ENCODE peak calls at places on chromosomes 2 and 18, in five cellular contexts. D is sigmoid colon, Y is body of pancreas, U is left ventricle myocardium inferior, E is GM12864. O is an unnamed sample.
A peak's percentile ranks its signal among the peaks of the same experiment; 100 is the strongest.

GRCh38 chr2:56376699-56377665 is 193.2 kb downstream of the CCDC85A start:
- DNase-seq in U (no peak), Y (no peak), D (no peak), E (no peak), O (no peak)

GRCh38 chr2:163347982-163348842 is 387.6 kb downstream of the FIGN start:
- DNase-seq in D (peak; percentile 90), Y (peak; percentile 69), U (peak; percentile 75), E (no peak), O (peak; percentile 29)

GRCh38 chr2:193580176-193580950 is 1385.6 kb upstream of the TMEFF2 start:
- DNase-seq in E (no peak), Y (no peak), D (no peak), U (no peak), O (no peak)

GRCh38 chr18:76376225-76376624 is 118.8 kb downstream of the ZNF516 start:
- DNase-seq in D (no peak), Y (no peak), U (no peak), E (no peak), O (no peak)

GRCh38 chr2:22035333-22035964 is 911.7 kb downstream of the TDRD15 start:
- DNase-seq in Y (no peak), D (no peak), E (no peak), U (peak; percentile 30), O (no peak)

GRCh38 chr2:96869281-96869823 is 528 bp downstream of the SEMA4C start:
- DNase-seq in D (peak; percentile 96), U (peak; percentile 87), E (no peak), Y (peak; percentile 85), O (no peak)

GRCh38 chr2:189210250-189211075 is 30.9 kb upstream of the COL5A2 start:
- DNase-seq in D (peak; percentile 88), Y (peak; percentile 15), U (peak; percentile 22), E (no peak), O (no peak)

GRCh38 chr2:79621252-79621651 is 108.4 kb downstream of the CTNNA2 start:
- DNase-seq in Y (no peak), U (no peak), D (no peak), E (no peak), O (no peak)

GRCh38 chr2:96946060-96946459 is 40.3 kb downstream of the FAM178B start:
- DNase-seq in E (no peak), D (no peak), Y (no peak), U (no peak), O (no peak)

GRCh38 chr18:12604445-12605007 is 53.4 kb downstream of the SPIRE1 start:
- DNase-seq in D (no peak), E (no peak), Y (no peak), U (no peak), O (no peak)
- TF ChIP-seq CTCF in D (no peak), E (no peak), Y (no peak), U (no peak), O (no peak)

DNA sequence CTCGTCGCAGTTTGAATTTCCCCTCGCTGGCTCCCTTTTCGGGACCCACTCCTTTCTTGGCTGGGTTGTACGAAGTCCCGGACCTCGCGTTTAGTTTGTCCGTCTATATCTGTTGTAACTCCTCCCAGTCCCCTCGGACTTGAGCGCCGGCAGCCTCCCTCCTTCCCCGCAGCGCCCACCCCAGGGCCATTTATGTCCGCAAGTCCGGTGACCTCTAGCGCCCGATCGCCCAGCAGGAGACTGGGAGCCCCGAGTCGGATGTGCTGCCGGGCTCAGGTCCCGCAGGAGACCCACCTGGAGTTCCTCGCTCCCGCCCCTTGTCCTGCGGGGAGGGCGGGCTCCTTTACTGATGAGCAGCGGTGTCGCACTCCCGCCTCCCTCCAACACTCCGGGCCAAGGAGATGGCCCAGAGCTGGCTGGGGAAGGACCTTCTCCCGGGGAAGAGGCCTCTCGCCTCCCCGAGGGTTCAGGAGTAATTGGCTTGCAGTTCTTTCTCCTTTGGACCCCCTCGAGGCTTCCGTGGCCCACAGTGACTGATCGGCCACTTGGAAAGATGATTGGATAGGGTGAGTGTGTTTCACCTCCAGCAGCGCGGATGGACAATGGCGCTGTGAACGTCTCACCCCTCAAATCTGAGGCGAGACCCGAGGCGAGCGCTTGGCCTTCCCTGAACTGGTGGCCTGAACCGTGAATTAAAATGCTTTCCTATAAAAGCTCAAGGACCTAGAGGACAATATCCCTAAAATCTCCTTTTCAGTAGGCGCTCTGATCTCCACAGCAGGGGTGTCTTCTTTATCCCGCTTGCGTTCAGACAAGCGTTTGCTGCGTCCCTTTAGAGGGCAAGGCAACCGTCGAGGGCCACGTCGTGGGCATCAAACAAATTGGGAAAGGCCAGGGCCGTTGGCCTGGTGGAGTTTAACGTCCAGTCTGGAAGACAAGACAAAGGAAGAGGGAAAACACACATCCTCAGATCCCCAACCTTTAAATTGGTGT is 978 bp upstream of the RAX start:
- DNase-seq in E (no peak), U (no peak), Y (no peak), D (no peak), O (no peak)
- H3K4me3 ChIP-seq in E (no peak overlapping the region), U (peak overlapping the region; percentile 54), Y (no peak overlapping the region), D (no peak overlapping the region), O (no peak overlapping the region)

DNA sequence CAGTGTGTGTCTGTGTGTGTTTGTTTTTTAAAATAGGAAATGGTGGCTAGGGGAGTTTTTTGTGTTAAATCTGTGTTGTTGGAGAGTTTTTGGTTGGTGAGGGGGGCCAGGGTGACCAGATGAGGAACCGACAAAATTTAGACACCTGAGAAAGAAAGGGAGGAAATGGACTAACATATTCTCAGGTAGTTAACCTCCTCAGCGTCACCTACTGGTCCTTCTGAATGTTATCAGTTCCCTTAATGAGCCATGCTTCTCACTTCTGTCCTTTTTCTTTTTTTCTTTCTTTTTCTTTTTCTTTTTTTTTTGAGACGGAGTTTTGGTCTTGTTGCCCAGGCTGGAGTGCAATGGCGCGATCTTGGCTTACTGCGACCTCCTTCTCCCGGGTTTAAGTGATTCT is 107.0 kb downstream of the FMNL2 start:
- DNase-seq in E (no peak), Y (no peak), U (no peak), D (no peak), O (no peak)
- TF ChIP-seq CTCF in E (peak; percentile 55), Y (no peak), U (no peak), D (no peak), O (peak; percentile 37)

GRCh38 chr2:231685349-231686191 is 22.8 kb upstream of the PTMA start:
- DNase-seq in Y (no peak), E (no peak), U (no peak), D (no peak), O (no peak)

GRCh38 chr2:231686192-231687100 is 21.9 kb upstream of the PTMA start:
- DNase-seq in U (no peak), E (no peak), Y (no peak), D (no peak), O (no peak)

GRCh38 chr2:231688616-231689508 is 19.5 kb upstream of the PTMA start:
- DNase-seq in Y (no peak), U (no peak), D (no peak), E (no peak), O (no peak)

GRCh38 chr2:231687961-231688360 is 20.4 kb upstream of the PTMA start:
- DNase-seq in Y (no peak), E (no peak), U (no peak), D (no peak), O (no peak)

GRCh38 chr2:231687133-231687852 is 21.0 kb upstream of the PTMA start:
- DNase-seq in E (no peak), D (peak; percentile 83), U (peak; percentile 58), Y (peak; percentile 68), O (peak; percentile 70)
- H3K4me3 ChIP-seq in E (no peak overlapping the region), D (no peak overlapping the region), U (no peak overlapping the region), Y (no peak overlapping the region), O (no peak overlapping the region)

GRCh38 chr2:112580084-112580483 is 4.3 kb upstream of the CHCHD5 start:
- DNase-seq in E (no peak), D (no peak), U (no peak), Y (no peak), O (no peak)

GRCh38 chr2:112582314-112582746 is 2.1 kb upstream of the CHCHD5 start:
- DNase-seq in Y (peak; percentile 44), U (no peak), E (no peak), D (no peak), O (no peak)

GRCh38 chr2:112583497-112584133 is 794 bp upstream of the CHCHD5 start:
- DNase-seq in U (no peak), E (no peak), D (no peak), Y (no peak), O (no peak)

GRCh38 chr2:112577756-112578155 is 6.7 kb upstream of the CHCHD5 start:
- DNase-seq in Y (no peak), U (no peak), E (no peak), D (no peak), O (no peak)

GRCh38 chr2:112579280-112579679 is 5.1 kb upstream of the CHCHD5 start:
- DNase-seq in E (no peak), D (no peak), U (no peak), Y (no peak), O (no peak)
- TF ChIP-seq CTCF in E (no peak), D (no peak), U (no peak), Y (no peak), O (no peak)

GRCh38 chr2:69139778-69140177 is 126.8 kb downstream of the ANTXR1 start:
- DNase-seq in E (no peak), Y (no peak), D (no peak), U (no peak), O (no peak)

GRCh38 chr2:69134546-69134945 is 121.6 kb downstream of the ANTXR1 start:
- DNase-seq in U (no peak), E (no peak), Y (no peak), D (no peak), O (no peak)

GRCh38 chr2:69141081-69141480 is 128.1 kb downstream of the ANTXR1 start:
- DNase-seq in Y (no peak), E (no peak), U (no peak), D (no peak), O (no peak)

GRCh38 chr2:69138793-69139510 is 126.0 kb downstream of the ANTXR1 start:
- DNase-seq in E (no peak), Y (no peak), U (no peak), D (peak; percentile 77), O (no peak)

GRCh38 chr2:69138247-69138754 is 125.3 kb downstream of the ANTXR1 start:
- DNase-seq in Y (no peak), D (no peak), E (no peak), U (no peak), O (no peak)
- H3K4me3 ChIP-seq in Y (no peak overlapping the region), D (no peak overlapping the region), E (no peak overlapping the region), U (no peak overlapping the region), O (no peak overlapping the region)

GRCh38 chr2:9630750-9631483 is at the start of gene YWHAQ:
- DNase-seq in E (peak; percentile 99), U (peak; percentile 99), D (peak; percentile 100), Y (peak; percentile 98), O (peak; percentile 100)
- TF ChIP-seq CTCF in E (no peak), U (no peak), D (no peak), Y (no peak), O (no peak)

DNA sequence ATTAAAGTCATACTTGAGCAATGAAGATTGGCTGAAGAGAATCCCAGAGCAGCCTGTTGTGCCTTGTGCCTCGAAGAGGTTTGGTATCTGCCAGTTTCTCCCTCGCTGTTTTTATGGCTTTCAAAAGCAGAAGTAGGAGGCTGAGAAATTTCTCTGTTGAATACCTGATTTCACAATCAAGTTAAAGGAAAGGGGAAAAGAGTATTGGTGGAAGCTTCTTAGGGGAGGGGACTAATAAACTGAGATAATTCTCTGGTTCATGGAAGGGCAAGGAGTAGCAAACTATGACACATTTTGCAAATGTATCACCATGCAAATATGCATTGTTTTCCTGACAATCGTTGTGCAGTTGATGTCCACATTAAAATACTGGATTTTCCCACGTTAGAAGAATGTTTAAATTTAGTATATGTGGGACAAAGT is at the start of gene IL1B:
- DNase-seq in D (no peak), Y (no peak), U (no peak), E (no peak), O (no peak)
- H3K4me3 ChIP-seq in D (no peak within 1 kb of the TSS), Y (no peak within 1 kb of the TSS), U (no peak within 1 kb of the TSS), E (no peak within 1 kb of the TSS), O (no peak within 1 kb of the TSS)

O was measured in GM06990.